ENCODE peak calls at places on chromosome 16, in six cellular contexts. B, H, F, M, Y and O are unnamed samples. For H3K4me1, the result is how much of the 10 kb centered on the place peaks cover.

GRCh38 chr16:13921328-13921727 is 1.4 kb downstream of the ERCC4 start:
- DNase-seq in B (no peak), H (no peak), F (no peak), M (no peak), Y (no peak), O (no peak)

GRCh38 chr16:56041556-56042140 is 149.6 kb upstream of the GNAO1 start:
- DNase-seq in B (no peak), H (no peak), F (no peak), M (no peak), Y (no peak), O (no peak)

GRCh38 chr16:74455213-74455612 is 33.9 kb upstream of the CLEC18B start:
- DNase-seq in B (no peak), H (no peak), F (peak), M (no peak), Y (no peak), O (no peak)

GRCh38 chr16:71637398-71637797 is 11.4 kb downstream of the MARVELD3 start:
- DNase-seq in B (no peak), H (no peak), F (peak), M (no peak), Y (no peak), O (no peak)

GRCh38 chr16:14186007-14186953 is 115.2 kb downstream of the MRTFB start:
- DNase-seq in B (no peak), H (peak), F (peak), M (peak), Y (no peak), O (no peak)

GRCh38 chr16:85994492-85995433 is 95.8 kb downstream of the IRF8 start:
- DNase-seq in B (no peak), H (no peak), F (no peak), M (no peak), Y (no peak), O (no peak)

GRCh38 chr16:47311738-47312505 is 148.9 kb downstream of the ITFG1 start:
- DNase-seq in B (no peak), H (no peak), F (no peak), M (no peak), Y (no peak), O (no peak)

GRCh38 chr16:17395849-17396480 is 74.8 kb downstream of the XYLT1 start:
- DNase-seq in B (no peak), H (peak), F (no peak), M (no peak), Y (no peak), O (no peak)

GRCh38 chr16:28042856-28043255 is 20.7 kb downstream of the GSG1L start:
- DNase-seq in B (no peak), H (no peak), F (no peak), M (no peak), Y (no peak), O (no peak)

GRCh38 chr16:10749680-10750035 is 6.0 kb downstream of the NUBP1 start:
- DNase-seq in B (no peak), H (no peak), F (peak), M (no peak), Y (no peak), O (no peak)

GRCh38 chr16:66926171-66926570 is 836 bp upstream of the RRAD start:
- DNase-seq in B (no peak), H (peak), F (peak), M (peak), Y (no peak), O (no peak)
- H3K4me1 ChIP-seq in B (under half), H (half or more), F (half or more), M (half or more), Y (under half), O (under half)

GRCh38 chr16:57091200-57091989 is 988 bp upstream of the CPNE2 start:
- DNase-seq in B (no peak), H (peak), F (peak), M (peak), Y (no peak), O (no peak)
- H3K27ac ChIP-seq in B (peak), H (peak), F (no peak), M (peak), Y (no peak), O (no peak)

GRCh38 chr16:3098459-3099394 is at the start of gene ZSCAN10:
- DNase-seq in B (no peak), H (no peak), F (no peak), M (no peak), Y (no peak), O (no peak)

GRCh38 chr16:3101018-3101840 is 2.1 kb upstream of the ZSCAN10 start:
- DNase-seq in B (no peak), H (no peak), F (peak), M (no peak), Y (peak), O (peak)

GRCh38 chr16:3099395-3099731 is 269 bp upstream of the ZSCAN10 start:
- DNase-seq in B (no peak), H (no peak), F (no peak), M (no peak), Y (no peak), O (no peak)

GRCh38 chr16:3101841-3102470 is 2.9 kb upstream of the ZSCAN10 start:
- DNase-seq in B (no peak), H (no peak), F (no peak), M (peak), Y (no peak), O (peak)

GRCh38 chr16:3099732-3100499 is 822 bp upstream of the ZSCAN10 start:
- DNase-seq in B (no peak), H (peak), F (peak), M (peak), Y (peak), O (peak)
- H3K4me3 ChIP-seq in B (peak), H (no peak), F (no peak), M (peak), Y (peak), O (peak)

GRCh38 chr16:19518423-19518822 is 3.5 kb downstream of the GDE1 start:
- DNase-seq in B (no peak), H (no peak), F (no peak), M (no peak), Y (no peak), O (no peak)
- H3K4me1 ChIP-seq in B (under half), H (under half), F (under half), M (half or more), Y (under half), O (under half)

GRCh38 chr16:4323845-4324478 is 8.1 kb downstream of the GLIS2 start:
- DNase-seq in B (no peak), H (peak), F (peak), M (peak), Y (no peak), O (no peak)

GRCh38 chr16:4322121-4323035 is 6.5 kb downstream of the GLIS2 start:
- DNase-seq in B (no peak), H (peak), F (no peak), M (no peak), Y (no peak), O (no peak)

GRCh38 chr16:4324871-4325740 is 9.2 kb downstream of the GLIS2 start:
- DNase-seq in B (no peak), H (no peak), F (no peak), M (no peak), Y (no peak), O (no peak)

GRCh38 chr16:4323071-4323844 is 7.4 kb downstream of the GLIS2 start:
- DNase-seq in B (no peak), H (peak), F (no peak), M (no peak), Y (no peak), O (no peak)

DNA sequence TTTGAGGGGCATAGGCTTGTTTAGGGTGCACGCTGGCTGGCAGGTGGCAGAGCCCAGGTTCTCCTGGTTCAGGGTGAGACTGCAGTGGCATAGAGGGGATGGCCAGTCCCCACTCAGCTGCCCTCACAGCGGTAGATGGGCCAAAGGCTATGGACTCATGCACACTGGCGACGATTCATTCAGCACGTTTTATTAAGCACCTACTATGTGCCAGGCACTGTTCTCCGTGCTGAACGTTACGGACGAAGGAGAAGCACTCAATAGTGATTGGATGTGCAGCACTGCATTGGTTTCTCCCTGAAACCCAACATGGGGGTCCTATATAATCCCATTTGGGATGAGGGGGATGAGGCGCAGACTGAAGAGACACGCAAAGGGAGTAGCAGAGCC is 8.6 kb downstream of the GLIS2 start:
- DNase-seq in B (no peak), H (no peak), F (no peak), M (no peak), Y (no peak), O (no peak)
- H3K27ac ChIP-seq in B (peak), H (peak), F (peak), M (peak), Y (no peak), O (no peak)

GRCh38 chr16:19232988-19233387 is 52.5 kb upstream of the CLEC19A start:
- DNase-seq in B (no peak), H (no peak), F (no peak), M (no peak), Y (no peak), O (no peak)
- H3K4me3 ChIP-seq in B (no peak), H (no peak), F (no peak), M (no peak), Y (no peak), O (no peak)

DNA sequence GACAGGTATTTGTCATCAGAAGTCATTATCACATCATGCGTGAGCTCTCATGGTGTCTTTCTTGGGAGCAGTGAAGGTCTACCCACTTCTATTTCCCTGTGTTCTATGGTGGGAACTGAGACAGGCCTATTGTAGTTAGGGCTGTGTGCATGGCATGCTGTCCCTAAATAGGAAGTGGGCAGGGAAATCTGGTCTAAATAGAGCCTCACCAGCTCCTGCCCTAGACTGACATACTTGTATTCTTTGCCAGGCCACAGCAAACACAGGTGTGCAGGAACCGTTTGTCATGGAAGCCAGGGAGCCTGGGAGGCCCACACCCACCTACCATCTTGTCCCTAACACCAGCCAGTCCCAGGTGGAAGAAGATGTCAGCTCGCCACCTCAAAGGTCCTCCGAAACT is 10.1 kb downstream of the SLC7A6 start:
- DNase-seq in B (no peak), H (no peak), F (no peak), M (no peak), Y (no peak), O (no peak)
- H3K4me1 ChIP-seq in B (under half), H (under half), F (under half), M (half or more), Y (half or more), O (half or more)

GRCh38 chr16:89808453-89808939 is 8.0 kb downstream of the FANCA start:
- DNase-seq in B (no peak), H (no peak), F (no peak), M (no peak), Y (no peak), O (no peak)

GRCh38 chr16:89801800-89802199 is 14.6 kb downstream of the FANCA start:
- DNase-seq in B (no peak), H (no peak), F (no peak), M (no peak), Y (no peak), O (no peak)

GRCh38 chr16:89811321-89811720 is 5.1 kb downstream of the FANCA start:
- DNase-seq in B (no peak), H (no peak), F (no peak), M (no peak), Y (peak), O (no peak)

GRCh38 chr16:89805136-89805905 is 11.1 kb downstream of the FANCA start:
- DNase-seq in B (no peak), H (no peak), F (peak), M (no peak), Y (no peak), O (no peak)
- H3K27ac ChIP-seq in B (no peak), H (no peak), F (no peak), M (no peak), Y (no peak), O (no peak)

GRCh38 chr16:65196696-65197095 is 74.8 kb upstream of the CDH11 start:
- DNase-seq in B (no peak), H (no peak), F (no peak), M (no peak), Y (no peak), O (no peak)

GRCh38 chr16:65202461-65202860 is 80.6 kb upstream of the CDH11 start:
- DNase-seq in B (no peak), H (no peak), F (peak), M (no peak), Y (no peak), O (no peak)

GRCh38 chr16:65201446-65202010 is 79.7 kb upstream of the CDH11 start:
- DNase-seq in B (no peak), H (no peak), F (no peak), M (no peak), Y (peak), O (no peak)

GRCh38 chr16:65200374-65200773 is 78.5 kb upstream of the CDH11 start:
- DNase-seq in B (no peak), H (no peak), F (no peak), M (no peak), Y (no peak), O (no peak)

DNA sequence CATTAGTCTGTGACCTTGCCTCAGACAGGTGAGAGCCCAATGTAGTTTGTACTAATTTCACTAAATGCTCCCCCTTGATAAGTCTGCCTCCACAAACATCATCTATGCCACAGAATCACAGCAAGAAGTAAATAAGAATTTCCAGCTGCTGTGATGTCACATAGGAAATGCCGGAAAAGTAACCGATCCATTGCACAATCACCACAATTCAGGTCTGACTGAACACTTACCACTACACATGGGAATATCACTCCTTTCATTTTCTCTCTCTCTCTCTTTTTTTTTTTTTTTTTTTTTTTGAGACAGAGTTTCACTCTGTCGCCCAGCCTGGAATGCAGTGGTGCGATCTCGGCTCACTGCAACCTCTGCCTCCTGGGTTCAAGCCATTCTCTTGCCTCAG is 79.0 kb upstream of the CDH11 start:
- DNase-seq in B (no peak), H (no peak), F (peak), M (no peak), Y (no peak), O (no peak)
- H3K4me3 ChIP-seq in B (no peak), H (no peak), F (no peak), M (no peak), Y (no peak), O (no peak)